ENCODE peak calls at places on chromosomes 3 and 15, in eight cellular contexts. W, S, R, Y, I, Z, L and U are unnamed samples. For H3K9me3, the result is how much of the 10 kb centered on the place peaks cover.

GRCh38 chr3:71104586-71104985 is 478.9 kb downstream of the FOXP1 start:
- DNase-seq in W (no peak), R (no peak), Y (no peak), L (no peak), I (no peak), Z (no peak), S (no peak), U (no peak)

GRCh38 chr3:125318859-125319258 is 56.3 kb downstream of the ZNF148 start:
- DNase-seq in W (no peak), S (no peak), R (no peak), Y (no peak), L (no peak), I (no peak), Z (no peak), U (no peak)

GRCh38 chr3:108013141-108014055 is 77.4 kb downstream of the CD47 start:
- DNase-seq in Z (no peak), L (no peak), Y (no peak), S (no peak), I (no peak), W (no peak), R (no peak), U (no peak)

GRCh38 chr15:85374831-85375230 is 5.6 kb upstream of the AKAP13 start:
- DNase-seq in R (no peak), W (no peak), I (no peak), Z (no peak), L (no peak), Y (no peak), S (no peak), U (no peak)

GRCh38 chr3:156518726-156519125 is 36.2 kb downstream of the SSR3 start:
- DNase-seq in R (no peak), Y (no peak), W (no peak), L (no peak), S (no peak), I (no peak), Z (no peak), U (no peak)

GRCh38 chr3:50165388-50166308 is 10.5 kb downstream of the SEMA3F start:
- DNase-seq in W (peak), Z (no peak), Y (no peak), R (no peak), S (no peak), I (peak), L (no peak), U (no peak)

GRCh38 chr3:19947549-19948071 is 713 bp downstream of the RAB5A start:
- DNase-seq in S (peak), L (peak), Z (peak), Y (peak), W (no peak), R (peak), I (peak), U (peak)

GRCh38 chr15:67144609-67145306 is 79.4 kb downstream of the SMAD3 start:
- DNase-seq in Z (peak), I (no peak), W (no peak), R (no peak), L (no peak), Y (no peak), S (peak), U (no peak)

GRCh38 chr3:11568503-11569155 is 75.1 kb downstream of the VGLL4 start:
- DNase-seq in L (no peak), I (no peak), W (peak), S (peak), Y (no peak), Z (no peak), R (no peak), U (peak)

GRCh38 chr15:25067725-25068309 is 113.0 kb downstream of the SNRPN start:
- DNase-seq in I (no peak), S (no peak), W (no peak), R (no peak), L (no peak), Z (no peak), Y (no peak), U (peak)
- H3K9me3 ChIP-seq in I (half or more), S (half or more), W (half or more), R (under half), L (half or more), Z (under half), Y (under half), U (half or more)

GRCh38 chr3:52054689-52055511 is 1.5 kb downstream of the DUSP7 start:
- DNase-seq in W (no peak), I (no peak), Y (peak), L (no peak), Z (peak), S (no peak), R (no peak), U (no peak)
- H3K9me3 ChIP-seq in W (under half), I (under half), Y (under half), L (under half), Z (under half), S (under half), R (under half), U (under half)

DNA sequence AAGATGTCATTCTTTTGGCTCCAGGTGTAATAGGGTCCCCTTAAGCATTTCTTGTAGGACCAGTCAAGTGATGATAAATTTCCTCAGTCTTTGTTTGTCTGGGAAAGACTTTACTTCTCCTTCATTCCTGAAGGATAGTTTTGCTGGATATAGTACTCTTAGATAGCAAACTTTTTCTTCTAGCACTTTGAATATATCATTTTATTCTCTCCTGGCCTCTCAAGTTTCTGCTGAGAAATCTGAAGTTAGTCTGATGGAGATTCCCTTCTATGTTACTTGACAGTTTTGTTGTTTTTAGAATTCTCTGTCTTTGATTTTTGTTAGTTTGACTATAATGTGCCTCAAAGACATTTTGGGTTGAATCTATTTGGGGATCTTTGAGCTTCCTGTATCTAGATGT is 181.2 kb upstream of the HES1 start:
- DNase-seq in R (no peak), I (no peak), L (no peak), Z (no peak), W (no peak), S (no peak), Y (no peak), U (no peak)
- H3K9me3 ChIP-seq in R (under half), I (under half), L (under half), Z (under half), W (under half), S (under half), Y (under half), U (under half)

DNA sequence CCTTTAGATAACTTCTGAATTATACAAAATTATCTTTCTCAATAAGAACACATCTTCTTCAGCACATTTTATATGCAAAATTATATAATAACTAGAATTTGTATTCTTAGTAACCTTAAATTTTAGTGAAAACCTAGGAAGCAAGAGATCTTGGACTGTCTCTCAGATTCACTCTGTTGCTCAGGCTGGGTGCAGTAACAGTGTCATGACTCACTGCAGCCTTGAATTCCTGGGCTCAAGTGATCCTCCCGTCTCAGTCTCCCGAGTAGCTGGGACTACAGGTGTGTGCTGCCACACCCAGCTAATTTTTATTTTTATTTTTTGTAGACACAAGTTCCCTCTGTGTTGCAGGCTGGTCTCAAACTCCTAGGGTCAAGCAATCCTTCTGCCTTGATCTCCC is 29.9 kb downstream of the MKRN3 start:
- DNase-seq in Z (no peak), Y (no peak), S (no peak), L (no peak), R (no peak), I (no peak), W (no peak), U (no peak)
- H3K9me3 ChIP-seq in Z (under half), Y (under half), S (under half), L (under half), R (under half), I (under half), W (under half), U (under half)

DNA sequence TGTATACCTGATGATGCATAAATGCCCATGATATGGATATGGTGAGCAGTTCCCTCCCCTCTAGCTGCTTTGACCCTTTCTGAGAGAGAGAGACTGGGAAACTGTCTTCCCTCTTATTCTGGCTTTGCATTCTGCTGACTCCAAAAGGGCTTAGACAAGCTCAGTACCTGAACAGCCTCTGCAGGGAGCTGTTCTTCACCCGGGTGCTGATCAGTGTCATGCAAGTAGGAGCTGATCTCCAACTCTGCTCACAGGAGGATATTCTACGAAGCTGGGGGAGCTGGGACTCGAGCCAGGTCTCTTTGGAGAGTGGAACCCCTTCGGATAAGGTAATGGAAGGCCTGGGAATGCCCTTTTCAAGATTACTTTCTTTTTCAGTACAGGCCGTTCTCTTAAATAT is 237.1 kb downstream of the RYR3 start:
- DNase-seq in I (no peak), L (no peak), R (no peak), Y (peak), W (no peak), S (peak), Z (peak), U (no peak)
- H3K9me3 ChIP-seq in I (under half), L (under half), R (under half), Y (under half), W (under half), S (under half), Z (under half), U (under half)

DNA sequence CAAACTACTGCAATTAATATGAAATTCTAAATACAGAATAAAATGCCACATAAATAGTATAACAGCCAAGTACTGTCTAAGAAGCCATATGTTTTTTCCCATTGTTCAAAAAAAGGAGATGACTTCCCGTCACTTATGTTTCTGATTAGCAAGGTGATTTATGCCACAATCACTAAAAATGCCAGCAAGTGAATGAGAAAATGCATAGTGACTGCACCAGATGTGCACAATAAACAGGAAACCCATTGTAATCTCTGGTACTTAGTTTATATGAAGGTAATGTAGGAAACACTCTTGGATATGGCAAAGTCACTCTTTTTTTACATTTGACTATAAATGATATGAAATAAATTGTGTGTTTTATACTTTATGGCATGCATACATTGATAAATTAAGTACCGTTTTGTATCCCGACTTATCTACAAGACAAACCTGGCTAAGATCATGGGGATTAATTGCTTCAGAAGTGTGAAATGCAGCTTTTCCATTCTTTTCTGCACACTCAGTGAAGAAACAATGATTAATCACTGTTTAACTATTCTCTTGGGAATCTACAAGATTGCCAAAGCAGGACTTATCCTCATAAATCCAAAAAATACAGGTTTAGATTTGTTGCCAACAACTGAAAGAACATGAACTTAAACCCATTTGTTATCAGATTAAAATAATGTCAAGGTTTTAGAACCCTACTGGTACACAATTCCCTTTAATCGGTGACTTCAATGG is 164.5 kb downstream of the TBC1D5 start:
- DNase-seq in R (no peak), Y (no peak), I (no peak), W (no peak), S (no peak), Z (no peak), L (no peak), U (no peak)
- H3K9me3 ChIP-seq in R (under half), Y (under half), I (under half), W (under half), S (under half), Z (under half), L (under half), U (under half)

GRCh38 chr15:87575896-87576295 is 680.6 kb downstream of the NTRK3 start:
- DNase-seq in W (no peak), Y (no peak), S (no peak), I (no peak), Z (no peak), R (no peak), L (no peak), U (no peak)

GRCh38 chr15:87576486-87577176 is 679.9 kb downstream of the NTRK3 start:
- DNase-seq in L (no peak), Y (no peak), I (no peak), R (no peak), S (no peak), W (no peak), Z (no peak), U (no peak)

GRCh38 chr15:87573534-87573933 is 683.0 kb downstream of the NTRK3 start:
- DNase-seq in L (no peak), I (no peak), S (no peak), R (no peak), Z (no peak), W (no peak), Y (no peak), U (no peak)

GRCh38 chr15:87570186-87570585 is 686.4 kb downstream of the NTRK3 start:
- DNase-seq in S (no peak), R (no peak), W (no peak), Z (no peak), Y (no peak), I (no peak), L (no peak), U (no peak)

GRCh38 chr15:87572381-87572780 is 684.2 kb downstream of the NTRK3 start:
- DNase-seq in Z (no peak), Y (no peak), W (no peak), L (no peak), I (no peak), R (no peak), S (no peak), U (no peak)
- H3K9me3 ChIP-seq in Z (under half), Y (under half), W (under half), L (under half), I (under half), R (under half), S (under half), U (under half)